ENCODE peak calls at places on chromosomes 11 and 22, in four cellular contexts. One of them, this sample, is unnamed.

GRCh38 chr11:102287963-102288744 is 29.1 kb upstream of the BIRC3 start:
- DNase-seq in H1: no peak
- DNase-seq in colonic mucosa: peak; percentile 57
- DNase-seq in ovary: peak; percentile 47
- DNase-seq in this sample: peak; percentile 26

GRCh38 chr11:32478277-32478731 is 43.0 kb upstream of the WT1 start:
- DNase-seq in H1: no peak
- DNase-seq in colonic mucosa: no peak
- DNase-seq in ovary: peak; percentile 63
- DNase-seq in this sample: peak; percentile 11

GRCh38 chr11:36376315-36376887 is 80.3 kb downstream of the PRR5L start:
- DNase-seq in H1: no peak
- DNase-seq in colonic mucosa: peak; percentile 82
- DNase-seq in ovary: peak; percentile 33
- DNase-seq in this sample: peak; percentile 16

GRCh38 chr11:35355102-35355749 is 64.1 kb downstream of the SLC1A2 start:
- DNase-seq in H1: no peak
- DNase-seq in colonic mucosa: no peak
- DNase-seq in ovary: no peak
- DNase-seq in this sample: no peak

GRCh38 chr22:22709719-22710445 is 65.5 kb downstream of the GGTLC2 start:
- DNase-seq in H1: peak; percentile 87
- DNase-seq in colonic mucosa: no peak
- DNase-seq in ovary: no peak
- DNase-seq in this sample: no peak

GRCh38 chr11:122796128-122796717 is 42.1 kb upstream of the CRTAM start:
- DNase-seq in H1: peak; percentile 92
- DNase-seq in colonic mucosa: peak; percentile 49
- DNase-seq in ovary: no peak
- DNase-seq in this sample: peak; percentile 71

GRCh38 chr11:31295308-31295707 is 74.2 kb downstream of the DCDC1 start:
- DNase-seq in H1: no peak
- DNase-seq in colonic mucosa: no peak
- DNase-seq in ovary: no peak
- DNase-seq in this sample: no peak

GRCh38 chr11:122642472-122642922 is 13.0 kb upstream of the UBASH3B start:
- DNase-seq in H1: no peak
- DNase-seq in colonic mucosa: no peak
- DNase-seq in ovary: no peak
- DNase-seq in this sample: no peak

DNA sequence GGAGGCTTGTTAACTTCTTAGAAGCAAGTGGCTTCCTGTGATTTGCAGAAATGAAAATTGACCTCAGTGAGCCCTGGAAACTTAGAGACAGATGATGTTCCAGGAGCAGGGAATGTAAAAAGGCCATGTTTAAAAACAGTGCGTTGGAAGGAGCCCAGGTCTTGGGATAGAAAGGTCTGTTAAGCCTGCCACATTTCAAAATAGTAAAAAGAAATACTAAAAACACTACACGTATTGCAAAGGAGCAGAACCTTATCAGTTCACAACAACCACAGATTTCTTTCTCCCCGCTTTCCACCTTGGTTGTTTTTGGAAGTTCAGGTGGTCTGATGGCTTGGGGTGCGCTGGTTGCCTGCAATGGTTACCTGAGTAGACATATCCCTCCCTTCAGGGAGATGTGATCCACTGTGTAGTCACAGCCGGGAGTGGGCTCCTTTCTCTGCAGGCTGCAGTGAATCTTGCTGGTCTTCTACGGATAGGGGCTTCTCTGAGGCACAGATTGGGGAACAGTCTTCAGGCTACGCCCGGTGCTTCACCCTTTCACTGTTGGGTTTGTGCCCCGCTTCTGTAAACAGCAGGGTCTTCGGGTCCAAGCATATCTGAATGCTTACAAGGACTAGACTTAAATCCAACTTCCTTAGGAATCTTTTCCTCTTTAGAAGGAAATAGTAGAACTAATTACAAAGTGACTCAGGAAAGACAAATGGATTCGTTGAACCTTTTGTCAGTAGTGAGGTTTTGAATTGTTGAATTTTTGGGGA is 1.9 kb downstream of the TEAD1 start:
- DNase-seq in H1: no peak
- DNase-seq in colonic mucosa: peak; percentile 49
- DNase-seq in ovary: no peak
- DNase-seq in this sample: no peak
- H3K4me1 ChIP-seq in H1: peaks cover 10% of the 10 kb centered on the region
- H3K4me1 ChIP-seq in colonic mucosa: no peaks in the 10 kb centered on the region
- H3K4me1 ChIP-seq in ovary: peaks cover 3% of the 10 kb centered on the region
- H3K4me1 ChIP-seq in this sample: peaks cover 40% of the 10 kb centered on the region

GRCh38 chr11:576791-577610 is 731 bp downstream of the PHRF1 start:
- DNase-seq in H1: no peak
- DNase-seq in colonic mucosa: no peak
- DNase-seq in ovary: peak; percentile 52
- DNase-seq in this sample: no peak
- H3K4me1 ChIP-seq in H1: peaks cover 16% of the 10 kb centered on the region
- H3K4me1 ChIP-seq in colonic mucosa: peaks cover 16% of the 10 kb centered on the region
- H3K4me1 ChIP-seq in ovary: peaks cover 25% of the 10 kb centered on the region
- H3K4me1 ChIP-seq in this sample: peaks cover 62% of the 10 kb centered on the region

GRCh38 chr11:2702771-2703486 is 3.1 kb upstream of the KCNQ1OT1 start:
- DNase-seq in H1: no peak
- DNase-seq in colonic mucosa: no peak
- DNase-seq in ovary: no peak
- DNase-seq in this sample: peak; percentile 49

GRCh38 chr11:2701898-2702434 is 2.2 kb upstream of the KCNQ1OT1 start:
- DNase-seq in H1: no peak
- DNase-seq in colonic mucosa: no peak
- DNase-seq in ovary: no peak
- DNase-seq in this sample: no peak

GRCh38 chr11:2699531-2700414 is at the start of gene KCNQ1OT1:
- DNase-seq in H1: peak; percentile 81
- DNase-seq in colonic mucosa: peak; percentile 90
- DNase-seq in ovary: peak; percentile 89
- DNase-seq in this sample: peak; percentile 91

GRCh38 chr11:2700415-2701211 is 819 bp upstream of the KCNQ1OT1 start:
- DNase-seq in H1: no peak
- DNase-seq in colonic mucosa: peak; percentile 81
- DNase-seq in ovary: peak; percentile 71
- DNase-seq in this sample: peak; percentile 76

GRCh38 chr11:2701230-2701629 is 1.4 kb upstream of the KCNQ1OT1 start:
- DNase-seq in H1: no peak
- DNase-seq in colonic mucosa: no peak
- DNase-seq in ovary: no peak
- DNase-seq in this sample: no peak
- H3K4me1 ChIP-seq in H1: peaks cover 18% of the 10 kb centered on the region
- H3K4me1 ChIP-seq in colonic mucosa: no peaks in the 10 kb centered on the region
- H3K4me1 ChIP-seq in ovary: peaks cover 2% of the 10 kb centered on the region
- H3K4me1 ChIP-seq in this sample: peaks cover 30% of the 10 kb centered on the region

GRCh38 chr22:30073743-30074142 is 6.5 kb upstream of the HORMAD2 start:
- DNase-seq in H1: no peak
- DNase-seq in colonic mucosa: no peak
- DNase-seq in ovary: no peak
- DNase-seq in this sample: no peak
- H3K4me1 ChIP-seq in H1: no peaks in the 10 kb centered on the region
- H3K4me1 ChIP-seq in colonic mucosa: no peaks in the 10 kb centered on the region
- H3K4me1 ChIP-seq in ovary: no peaks in the 10 kb centered on the region
- H3K4me1 ChIP-seq in this sample: peaks cover 15% of the 10 kb centered on the region